ENCODE peak calls at places on chromosomes 5 and 9, in five cellular contexts. One of them, this sample, is unnamed.

GRCh38 chr5:164007062-164007461 is 501.6 kb downstream of the MAT2B start:
- DNase-seq in mesenchymal stem cell: no peak
- DNase-seq in mammary epithelial cell: no peak
- DNase-seq in A549: no peak
- DNase-seq in ovary: no peak
- DNase-seq in this sample: no peak

GRCh38 chr5:155839251-155840037 is 487.5 kb upstream of the SGCD start:
- DNase-seq in mesenchymal stem cell: no peak
- DNase-seq in mammary epithelial cell: no peak
- DNase-seq in A549: peak
- DNase-seq in ovary: no peak
- DNase-seq in this sample: no peak

GRCh38 chr5:138110266-138110963 is 26.6 kb downstream of the WNT8A start:
- DNase-seq in mesenchymal stem cell: no peak
- DNase-seq in mammary epithelial cell: no peak
- DNase-seq in A549: no peak
- DNase-seq in ovary: no peak
- DNase-seq in this sample: no peak

GRCh38 chr5:154779105-154779504 is 23.9 kb downstream of the LARP1 start:
- DNase-seq in mesenchymal stem cell: peak
- DNase-seq in mammary epithelial cell: peak
- DNase-seq in A549: peak
- DNase-seq in ovary: no peak
- DNase-seq in this sample: peak

GRCh38 chr5:146877178-146877681 is 1.3 kb downstream of the PPP2R2B start:
- DNase-seq in mesenchymal stem cell: no peak
- DNase-seq in mammary epithelial cell: no peak
- DNase-seq in A549: no peak
- DNase-seq in ovary: no peak
- DNase-seq in this sample: peak

GRCh38 chr5:141484499-141485304 is at the start of gene PCDHGC4:
- DNase-seq in mesenchymal stem cell: peak
- DNase-seq in mammary epithelial cell: no peak
- DNase-seq in A549: no peak
- DNase-seq in ovary: no peak
- DNase-seq in this sample: peak

GRCh38 chr5:14268738-14269137 is 125.6 kb downstream of the TRIO start:
- DNase-seq in mesenchymal stem cell: no peak
- DNase-seq in mammary epithelial cell: no peak
- DNase-seq in A549: no peak
- DNase-seq in ovary: peak
- DNase-seq in this sample: peak

GRCh38 chr9:74140141-74140540 is 357.0 kb upstream of the RORB start:
- DNase-seq in mesenchymal stem cell: no peak
- DNase-seq in mammary epithelial cell: no peak
- DNase-seq in A549: no peak
- DNase-seq in ovary: no peak
- DNase-seq in this sample: no peak

GRCh38 chr5:34609951-34610431 is 46.1 kb upstream of the RAI14 start:
- DNase-seq in mesenchymal stem cell: peak
- DNase-seq in mammary epithelial cell: peak
- DNase-seq in A549: no peak
- DNase-seq in ovary: no peak
- DNase-seq in this sample: peak

GRCh38 chr5:58787982-58788381 is 205.1 kb downstream of the RAB3C start:
- DNase-seq in mesenchymal stem cell: no peak
- DNase-seq in mammary epithelial cell: no peak
- DNase-seq in A549: no peak
- DNase-seq in ovary: no peak
- DNase-seq in this sample: no peak

GRCh38 chr5:1262381-1262780 is 32.5 kb downstream of the TERT start:
- DNase-seq in mesenchymal stem cell: peak
- DNase-seq in mammary epithelial cell: peak
- DNase-seq in A549: no peak
- DNase-seq in ovary: no peak
- DNase-seq in this sample: peak

GRCh38 chr5:76081811-76082783 is 1.1 kb upstream of the SV2C start:
- DNase-seq in mesenchymal stem cell: no peak
- DNase-seq in mammary epithelial cell: no peak
- DNase-seq in A549: no peak
- DNase-seq in ovary: no peak
- DNase-seq in this sample: no peak

GRCh38 chr9:31140316-31140715 is 1244.1 kb upstream of the ACO1 start:
- DNase-seq in mesenchymal stem cell: peak
- DNase-seq in mammary epithelial cell: peak
- DNase-seq in A549: peak
- DNase-seq in ovary: no peak
- DNase-seq in this sample: peak

GRCh38 chr5:176658817-176659216 is 11.5 kb downstream of the TSPAN17 start:
- DNase-seq in mesenchymal stem cell: peak
- DNase-seq in mammary epithelial cell: no peak
- DNase-seq in A549: no peak
- DNase-seq in ovary: no peak
- DNase-seq in this sample: peak

GRCh38 chr5:97979740-97980139 is 793.7 kb upstream of the RGMB start:
- DNase-seq in mesenchymal stem cell: peak
- DNase-seq in mammary epithelial cell: no peak
- DNase-seq in A549: no peak
- DNase-seq in ovary: no peak
- DNase-seq in this sample: peak

GRCh38 chr9:20623748-20624124 is 1.4 kb upstream of the MLLT3 start:
- DNase-seq in mesenchymal stem cell: no peak
- DNase-seq in mammary epithelial cell: no peak
- DNase-seq in A549: no peak
- DNase-seq in ovary: no peak
- DNase-seq in this sample: peak

GRCh38 chr5:32276173-32276853 is 36.4 kb downstream of the MTMR12 start:
- DNase-seq in mesenchymal stem cell: peak
- DNase-seq in mammary epithelial cell: peak
- DNase-seq in A549: peak
- DNase-seq in ovary: no peak
- DNase-seq in this sample: peak

GRCh38 chr5:172534229-172535169 is 80.2 kb upstream of the SH3PXD2B start:
- DNase-seq in mesenchymal stem cell: peak
- DNase-seq in mammary epithelial cell: peak
- DNase-seq in A549: no peak
- DNase-seq in ovary: no peak
- DNase-seq in this sample: peak

GRCh38 chr5:11733185-11733839 is 170.9 kb downstream of the CTNND2 start:
- DNase-seq in mesenchymal stem cell: no peak
- DNase-seq in mammary epithelial cell: no peak
- DNase-seq in A549: no peak
- DNase-seq in ovary: no peak
- DNase-seq in this sample: no peak

GRCh38 chr5:35023531-35024178 is 24.1 kb downstream of the AGXT2 start:
- DNase-seq in mesenchymal stem cell: no peak
- DNase-seq in mammary epithelial cell: no peak
- DNase-seq in A549: no peak
- DNase-seq in ovary: no peak
- DNase-seq in this sample: no peak

DNA sequence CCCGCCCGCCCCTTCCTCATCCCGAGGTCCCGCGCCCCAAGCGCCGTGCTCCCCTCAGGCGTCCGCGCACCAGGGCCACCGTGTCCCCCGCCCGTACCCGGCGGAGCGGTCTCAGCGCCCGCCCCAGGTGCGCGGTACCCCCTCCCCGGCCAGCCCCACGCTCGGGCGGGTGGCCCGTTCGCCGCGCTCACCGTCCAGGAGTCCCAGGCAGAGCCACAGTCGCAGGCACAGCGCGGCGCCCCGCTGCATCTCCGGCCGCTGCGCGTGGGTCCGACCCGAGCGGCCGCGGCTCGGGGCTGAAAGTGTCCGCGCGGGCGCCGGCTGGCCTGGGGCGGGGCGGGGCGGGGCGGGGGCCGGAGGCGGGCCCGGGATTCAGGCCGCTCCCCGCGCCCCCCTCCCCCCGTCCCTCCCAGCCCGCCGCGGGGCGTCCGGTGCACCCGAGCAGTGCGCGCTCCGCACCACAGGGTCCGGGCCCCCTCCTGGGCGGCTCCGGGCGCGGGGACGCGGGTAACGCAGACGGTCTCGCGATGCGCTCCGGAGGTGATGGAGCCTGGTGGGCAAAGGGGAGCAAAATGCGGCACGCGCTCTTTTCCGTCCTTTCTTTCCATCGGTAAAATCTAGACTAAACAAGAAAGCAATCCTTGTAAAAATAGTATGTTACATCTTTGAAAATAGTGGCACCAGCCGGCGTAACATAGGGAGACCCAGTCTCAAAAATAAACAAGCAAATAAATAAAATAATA is at the start of gene FLT4:
- DNase-seq in mesenchymal stem cell: no peak
- DNase-seq in mammary epithelial cell: no peak
- DNase-seq in A549: no peak
- DNase-seq in ovary: no peak
- DNase-seq in this sample: no peak
- H3K27ac ChIP-seq in mesenchymal stem cell: no peak
- H3K27ac ChIP-seq in mammary epithelial cell: no peak
- H3K27ac ChIP-seq in A549: peak
- H3K27ac ChIP-seq in ovary: no peak
- H3K27ac ChIP-seq in this sample: no peak

GRCh38 chr5:180291234-180291940 is 496 bp downstream of the MAPK9 start:
- DNase-seq in mesenchymal stem cell: peak
- DNase-seq in mammary epithelial cell: peak
- DNase-seq in A549: no peak
- DNase-seq in ovary: peak
- DNase-seq in this sample: no peak
- H3K27ac ChIP-seq in mesenchymal stem cell: no peak
- H3K27ac ChIP-seq in mammary epithelial cell: peak
- H3K27ac ChIP-seq in A549: peak
- H3K27ac ChIP-seq in ovary: peak
- H3K27ac ChIP-seq in this sample: peak

GRCh38 chr9:129326061-129327005 is 148.3 kb upstream of the IER5L start:
- DNase-seq in mesenchymal stem cell: no peak
- DNase-seq in mammary epithelial cell: no peak
- DNase-seq in A549: no peak
- DNase-seq in ovary: peak
- DNase-seq in this sample: no peak
- H3K27ac ChIP-seq in mesenchymal stem cell: no peak
- H3K27ac ChIP-seq in mammary epithelial cell: no peak
- H3K27ac ChIP-seq in A549: no peak
- H3K27ac ChIP-seq in ovary: no peak
- H3K27ac ChIP-seq in this sample: no peak

GRCh38 chr9:124517600-124517999 is 10.4 kb upstream of the NR5A1 start:
- DNase-seq in mesenchymal stem cell: no peak
- DNase-seq in mammary epithelial cell: no peak
- DNase-seq in A549: no peak
- DNase-seq in ovary: no peak
- DNase-seq in this sample: no peak
- H3K27ac ChIP-seq in mesenchymal stem cell: no peak
- H3K27ac ChIP-seq in mammary epithelial cell: no peak
- H3K27ac ChIP-seq in A549: no peak
- H3K27ac ChIP-seq in ovary: no peak
- H3K27ac ChIP-seq in this sample: no peak

GRCh38 chr9:127049044-127049443 is 73.4 kb downstream of the ANGPTL2 start:
- DNase-seq in mesenchymal stem cell: peak
- DNase-seq in mammary epithelial cell: peak
- DNase-seq in A549: peak
- DNase-seq in ovary: no peak
- DNase-seq in this sample: peak
- H3K27ac ChIP-seq in mesenchymal stem cell: no peak
- H3K27ac ChIP-seq in mammary epithelial cell: no peak
- H3K27ac ChIP-seq in A549: no peak
- H3K27ac ChIP-seq in ovary: no peak
- H3K27ac ChIP-seq in this sample: peak

GRCh38 chr5:72180925-72181324 is 73.7 kb downstream of the MAP1B start:
- DNase-seq in mesenchymal stem cell: peak
- DNase-seq in mammary epithelial cell: no peak
- DNase-seq in A549: no peak
- DNase-seq in ovary: no peak
- DNase-seq in this sample: no peak
- H3K27ac ChIP-seq in mesenchymal stem cell: no peak
- H3K27ac ChIP-seq in mammary epithelial cell: no peak
- H3K27ac ChIP-seq in A549: no peak
- H3K27ac ChIP-seq in ovary: no peak
- H3K27ac ChIP-seq in this sample: no peak

GRCh38 chr9:5489630-5490484 is 20.5 kb upstream of the PDCD1LG2 start:
- DNase-seq in mesenchymal stem cell: no peak
- DNase-seq in mammary epithelial cell: no peak
- DNase-seq in A549: no peak
- DNase-seq in ovary: no peak
- DNase-seq in this sample: no peak
- H3K27ac ChIP-seq in mesenchymal stem cell: no peak
- H3K27ac ChIP-seq in mammary epithelial cell: no peak
- H3K27ac ChIP-seq in A549: no peak
- H3K27ac ChIP-seq in ovary: no peak
- H3K27ac ChIP-seq in this sample: no peak

GRCh38 chr9:81588148-81588874 is 101.0 kb downstream of the TLE1 start:
- DNase-seq in mesenchymal stem cell: peak
- DNase-seq in mammary epithelial cell: no peak
- DNase-seq in A549: peak
- DNase-seq in ovary: no peak
- DNase-seq in this sample: peak

GRCh38 chr9:81585191-81585763 is 104.1 kb downstream of the TLE1 start:
- DNase-seq in mesenchymal stem cell: no peak
- DNase-seq in mammary epithelial cell: no peak
- DNase-seq in A549: no peak
- DNase-seq in ovary: no peak
- DNase-seq in this sample: peak

GRCh38 chr9:81584099-81584498 is 105.2 kb downstream of the TLE1 start:
- DNase-seq in mesenchymal stem cell: no peak
- DNase-seq in mammary epithelial cell: no peak
- DNase-seq in A549: no peak
- DNase-seq in ovary: no peak
- DNase-seq in this sample: no peak

GRCh38 chr9:81589392-81589791 is 100.0 kb downstream of the TLE1 start:
- DNase-seq in mesenchymal stem cell: no peak
- DNase-seq in mammary epithelial cell: no peak
- DNase-seq in A549: no peak
- DNase-seq in ovary: no peak
- DNase-seq in this sample: no peak

DNA sequence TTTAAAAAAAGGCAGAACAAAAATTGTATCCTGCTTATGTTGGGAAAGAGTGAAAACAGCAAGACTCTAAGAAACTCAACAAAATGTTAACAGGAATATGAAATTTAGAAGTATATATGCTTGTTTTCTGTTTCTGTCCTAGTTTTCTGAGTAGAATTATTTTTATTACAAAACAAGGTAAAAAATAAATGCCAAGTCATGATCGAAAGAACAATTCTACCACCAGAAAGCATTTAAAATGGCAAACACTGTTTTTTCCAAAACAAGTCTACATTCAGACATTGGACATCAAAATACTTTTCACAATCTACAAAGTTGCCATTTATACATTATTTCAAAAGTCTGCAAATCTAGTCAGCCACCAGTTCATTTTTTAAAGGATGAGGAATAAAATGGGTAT is 102.6 kb downstream of the TLE1 start:
- DNase-seq in mesenchymal stem cell: no peak
- DNase-seq in mammary epithelial cell: no peak
- DNase-seq in A549: no peak
- DNase-seq in ovary: no peak
- DNase-seq in this sample: no peak
- H3K27ac ChIP-seq in mesenchymal stem cell: no peak
- H3K27ac ChIP-seq in mammary epithelial cell: no peak
- H3K27ac ChIP-seq in A549: peak
- H3K27ac ChIP-seq in ovary: no peak
- H3K27ac ChIP-seq in this sample: no peak